ENCODE peak calls at places on chromosome 10, in four cellular contexts. I is WTC11, R is GM12878, M is K562. Y is an unnamed sample.

GRCh38 chr10:78961760-78962159 is 107.0 kb upstream of the ZMIZ1 start:
- DNase-seq in M (no peak), I (no peak), R (no peak), Y (no peak)

GRCh38 chr10:73413528-73414229 is at the start of gene ANXA7:
- DNase-seq in R (peak), I (peak), M (peak), Y (peak)

GRCh38 chr10:122164028-122164601 is 107.0 kb upstream of the BTBD16 start:
- DNase-seq in I (no peak), M (no peak), R (no peak), Y (peak)

GRCh38 chr10:8396675-8397074 is 342.2 kb downstream of the GATA3 start:
- DNase-seq in I (no peak), R (no peak), M (no peak), Y (no peak)

GRCh38 chr10:132292972-132293415 is 14.8 kb downstream of the STK32C start:
- DNase-seq in M (no peak), R (no peak), I (no peak), Y (peak)

GRCh38 chr10:112244197-112244596 is 39.0 kb upstream of the TECTB start:
- DNase-seq in M (no peak), R (no peak), I (no peak), Y (no peak)

GRCh38 chr10:10222288-10222945 is 795.3 kb upstream of the CELF2 start:
- DNase-seq in R (no peak), M (no peak), I (no peak), Y (no peak)

GRCh38 chr10:132926070-132926469 is 16.3 kb downstream of the CFAP46 start:
- DNase-seq in I (no peak), M (no peak), R (no peak), Y (peak)

GRCh38 chr10:117412469-117413005 is 37.3 kb upstream of the PDZD8 start:
- DNase-seq in M (no peak), R (no peak), I (no peak), Y (no peak)

GRCh38 chr10:124827474-124827873 is 25.9 kb downstream of the ABRAXAS2 start:
- DNase-seq in I (no peak), M (peak), R (no peak), Y (peak)

GRCh38 chr10:133379152-133379800 is at the start of gene PAOX:
- DNase-seq in R (no peak), I (peak), M (peak), Y (peak)

GRCh38 chr10:121362026-121362425 is 236.2 kb downstream of the FGFR2 start:
- DNase-seq in R (no peak), I (no peak), M (no peak), Y (no peak)

GRCh38 chr10:119341236-119342016 is 134.1 kb downstream of the GRK5 start:
- DNase-seq in M (no peak), I (no peak), R (no peak), Y (no peak)

GRCh38 chr10:127014671-127015070 is 109.4 kb downstream of the DOCK1 start:
- DNase-seq in I (no peak), M (no peak), R (no peak), Y (no peak)

GRCh38 chr10:35898722-35899485 is 256.8 kb upstream of the FZD8 start:
- DNase-seq in M (no peak), I (no peak), R (no peak), Y (peak)

GRCh38 chr10:59817806-59818205 is 64.6 kb upstream of the MRLN start:
- DNase-seq in I (no peak), R (no peak), M (no peak), Y (no peak)

GRCh38 chr10:18345308-18345707 is 205.1 kb downstream of the CACNB2 start:
- DNase-seq in I (no peak), M (no peak), R (no peak), Y (no peak)

GRCh38 chr10:114386446-114386845 is 17.9 kb downstream of the AFAP1L2 start:
- DNase-seq in R (no peak), I (peak), M (no peak), Y (no peak)

GRCh38 chr10:114391599-114391998 is 12.7 kb downstream of the AFAP1L2 start:
- DNase-seq in M (no peak), R (no peak), I (no peak), Y (no peak)

GRCh38 chr10:114387784-114388183 is 16.5 kb downstream of the AFAP1L2 start:
- DNase-seq in M (no peak), I (peak), R (no peak), Y (no peak)

GRCh38 chr10:114389429-114389828 is 14.9 kb downstream of the AFAP1L2 start:
- DNase-seq in I (no peak), R (no peak), M (no peak), Y (no peak)

GRCh38 chr10:114388275-114388674 is 16.0 kb downstream of the AFAP1L2 start:
- DNase-seq in M (no peak), I (no peak), R (peak), Y (no peak)
- TF ChIP-seq USF1 in M (no peak), I (no peak), R (no peak), Y (no peak)

GRCh38 chr10:105586451-105587098 is 945.5 kb downstream of the SORCS3 start:
- DNase-seq in R (no peak), I (no peak), M (no peak), Y (no peak)
- TF ChIP-seq USF1 in R (no peak), I (no peak), M (no peak), Y (no peak)

GRCh38 chr10:74976565-74976964 is 134.9 kb upstream of the SAMD8 start:
- DNase-seq in I (no peak), M (no peak), R (no peak), Y (no peak)
- TF ChIP-seq USF1 in I (no peak), M (no peak), R (no peak), Y (no peak)

GRCh38 chr10:63390521-63390920 is 75.3 kb downstream of the JMJD1C start:
- DNase-seq in M (no peak), R (no peak), I (no peak), Y (no peak)

GRCh38 chr10:63391812-63392211 is 74.0 kb downstream of the JMJD1C start:
- DNase-seq in I (no peak), M (no peak), R (no peak), Y (no peak)

GRCh38 chr10:63385254-63385653 is 80.5 kb downstream of the JMJD1C start:
- DNase-seq in M (no peak), R (no peak), I (no peak), Y (no peak)

GRCh38 chr10:63392224-63392623 is 73.6 kb downstream of the JMJD1C start:
- DNase-seq in R (no peak), M (no peak), I (no peak), Y (no peak)

GRCh38 chr10:63388421-63389031 is 77.3 kb downstream of the JMJD1C start:
- DNase-seq in M (no peak), R (no peak), I (no peak), Y (no peak)
- TF ChIP-seq USF1 in M (no peak), R (no peak), I (no peak), Y (no peak)

DNA sequence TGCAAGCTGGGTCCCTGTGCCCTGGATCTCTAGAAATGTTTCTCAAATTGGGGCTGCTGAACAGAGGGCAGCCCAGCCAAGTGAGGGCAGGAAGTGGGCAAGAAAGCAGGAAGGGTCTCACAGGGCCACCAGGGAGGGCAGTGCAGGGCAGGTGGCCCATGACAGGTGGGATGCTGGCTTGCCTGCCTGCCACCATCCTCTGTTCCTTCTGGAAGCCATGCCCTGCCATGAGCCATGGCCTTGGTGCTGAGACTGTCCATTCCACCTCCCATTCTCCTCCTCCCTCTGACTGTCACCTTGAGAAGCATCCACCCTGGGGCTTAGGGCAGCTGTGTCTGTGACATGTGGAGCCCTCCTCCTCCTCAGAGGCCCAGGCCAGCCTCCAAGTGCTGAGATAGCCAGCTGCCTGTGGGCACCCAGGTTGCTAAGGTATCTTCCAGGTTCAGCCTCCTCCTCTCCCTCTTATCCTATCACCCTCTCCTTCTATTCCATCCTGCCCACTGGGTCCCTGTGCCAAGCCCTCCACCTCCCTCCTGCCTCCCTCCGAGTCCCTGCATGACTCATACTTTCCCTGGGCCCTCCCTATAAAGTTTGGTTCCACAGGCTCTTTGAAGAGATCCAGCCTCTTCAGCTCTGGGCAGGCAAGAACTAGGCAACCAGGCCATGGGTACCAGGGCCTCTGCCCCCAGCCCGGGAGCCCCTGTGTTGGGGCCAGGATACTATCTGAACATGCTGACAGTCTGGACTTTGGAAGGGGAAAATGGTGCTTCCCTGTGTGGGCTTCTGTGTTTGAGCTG is 1.3 kb downstream of the VSIR start:
- DNase-seq in I (no peak), R (no peak), M (peak), Y (no peak)
- TF ChIP-seq USF1 in I (no peak), R (no peak), M (no peak), Y (no peak)

GRCh38 chr10:93060887-93061593 is 442 bp downstream of the CYP26C1 start:
- DNase-seq in I (no peak), M (no peak), R (no peak), Y (peak)

GRCh38 chr10:93063977-93064660 is 3.5 kb downstream of the CYP26C1 start:
- DNase-seq in M (no peak), R (no peak), I (no peak), Y (no peak)

GRCh38 chr10:93063217-93063976 is 2.8 kb downstream of the CYP26C1 start:
- DNase-seq in R (no peak), I (no peak), M (no peak), Y (peak)

GRCh38 chr10:93061594-93062498 is 1.2 kb downstream of the CYP26C1 start:
- DNase-seq in M (no peak), R (no peak), I (no peak), Y (peak)

DNA sequence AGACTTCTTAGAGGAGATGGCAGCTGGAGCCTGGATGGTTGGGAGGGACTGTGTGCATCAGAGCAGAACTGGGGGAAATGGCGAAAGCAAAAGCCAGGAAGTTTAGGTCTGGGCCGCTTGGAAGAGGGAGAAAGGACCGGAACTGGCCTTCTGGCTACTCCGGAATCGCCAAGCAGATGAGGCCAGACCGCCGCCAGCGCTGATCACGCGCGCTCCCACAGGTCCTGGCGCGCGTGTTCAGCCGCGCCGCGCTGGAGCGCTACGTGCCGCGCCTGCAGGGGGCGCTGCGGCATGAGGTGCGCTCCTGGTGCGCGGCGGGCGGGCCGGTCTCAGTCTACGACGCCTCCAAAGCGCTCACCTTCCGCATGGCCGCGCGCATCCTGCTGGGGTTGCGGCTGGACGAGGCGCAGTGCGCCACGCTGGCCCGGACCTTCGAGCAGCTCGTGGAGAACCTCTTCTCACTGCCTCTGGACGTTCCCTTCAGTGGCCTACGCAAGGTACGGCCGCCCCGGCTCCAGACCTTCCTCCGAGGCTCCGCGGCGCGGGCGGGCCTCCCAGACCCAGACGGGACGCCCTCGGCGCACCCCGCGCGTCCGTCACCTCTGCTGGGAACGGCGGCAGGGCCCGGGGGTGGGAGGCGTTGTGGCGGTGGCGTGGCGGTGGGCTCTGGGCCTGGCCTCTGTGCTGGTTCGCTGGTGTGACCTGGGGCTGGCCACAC is 2.1 kb downstream of the CYP26C1 start:
- DNase-seq in M (no peak), R (no peak), I (peak), Y (peak)
- TF ChIP-seq USF1 in M (no peak), R (no peak), I (peak), Y (no peak)